ENCODE peak calls at places on chromosomes 6 and 20, in four cellular contexts. One of them, this sample, is unnamed. For H3K27me3, the result is how much of the 10 kb centered on the place peaks cover.

GRCh38 chr6:132659082-132659481 is at the start of gene TAAR1:
- DNase-seq in cardiac muscle cell: no peak
- DNase-seq in hepatocyte: no peak
- DNase-seq in upper lobe of right lung: no peak
- DNase-seq in this sample: no peak

GRCh38 chr6:165716886-165717285 is 53.8 kb upstream of the PDE10A start:
- DNase-seq in cardiac muscle cell: no peak
- DNase-seq in upper lobe of right lung: no peak
- DNase-seq in hepatocyte: no peak
- DNase-seq in this sample: no peak

GRCh38 chr6:106460481-106460880 is 100.0 kb downstream of the CRYBG1 start:
- DNase-seq in upper lobe of right lung: no peak
- DNase-seq in cardiac muscle cell: no peak
- DNase-seq in hepatocyte: no peak
- DNase-seq in this sample: no peak

GRCh38 chr20:54633374-54633773 is 158.0 kb downstream of the DOK5 start:
- DNase-seq in hepatocyte: no peak
- DNase-seq in cardiac muscle cell: no peak
- DNase-seq in upper lobe of right lung: no peak
- DNase-seq in this sample: no peak

GRCh38 chr6:1027795-1028569 is 283.9 kb upstream of the FOXQ1 start:
- DNase-seq in cardiac muscle cell: no peak
- DNase-seq in hepatocyte: no peak
- DNase-seq in upper lobe of right lung: no peak
- DNase-seq in this sample: no peak

GRCh38 chr6:39204646-39205244 is 24.5 kb downstream of the KCNK5 start:
- DNase-seq in upper lobe of right lung: no peak
- DNase-seq in cardiac muscle cell: no peak
- DNase-seq in hepatocyte: peak
- DNase-seq in this sample: no peak

GRCh38 chr6:158669145-158670035 is 19.5 kb downstream of the SYTL3 start:
- DNase-seq in hepatocyte: no peak
- DNase-seq in upper lobe of right lung: no peak
- DNase-seq in cardiac muscle cell: no peak
- DNase-seq in this sample: peak

GRCh38 chr6:130843575-130844320 is 16.5 kb downstream of the SMLR1 start:
- DNase-seq in cardiac muscle cell: peak
- DNase-seq in upper lobe of right lung: no peak
- DNase-seq in hepatocyte: peak
- DNase-seq in this sample: peak

GRCh38 chr6:43142101-43142500 is 29.0 kb upstream of the SRF start:
- DNase-seq in cardiac muscle cell: no peak
- DNase-seq in upper lobe of right lung: no peak
- DNase-seq in hepatocyte: no peak
- DNase-seq in this sample: no peak

GRCh38 chr6:150764638-150765456 is 100.7 kb upstream of the MTHFD1L start:
- DNase-seq in cardiac muscle cell: no peak
- DNase-seq in hepatocyte: no peak
- DNase-seq in upper lobe of right lung: no peak
- DNase-seq in this sample: no peak

GRCh38 chr20:46118481-46119020 is 437 bp downstream of the CD40 start:
- DNase-seq in hepatocyte: no peak
- DNase-seq in upper lobe of right lung: peak
- DNase-seq in cardiac muscle cell: peak
- DNase-seq in this sample: no peak

GRCh38 chr6:163248051-163248450 is 166.5 kb upstream of the QKI start:
- DNase-seq in upper lobe of right lung: no peak
- DNase-seq in hepatocyte: no peak
- DNase-seq in cardiac muscle cell: no peak
- DNase-seq in this sample: no peak

GRCh38 chr20:34343458-34344255 is 19.4 kb upstream of the ITCH start:
- DNase-seq in cardiac muscle cell: no peak
- DNase-seq in upper lobe of right lung: no peak
- DNase-seq in hepatocyte: peak
- DNase-seq in this sample: no peak

GRCh38 chr6:128655978-128656498 is 135.6 kb upstream of the PTPRK start:
- DNase-seq in cardiac muscle cell: peak
- DNase-seq in upper lobe of right lung: no peak
- DNase-seq in hepatocyte: no peak
- DNase-seq in this sample: peak

GRCh38 chr6:53107091-53107490 is 41.5 kb downstream of the GCM1 start:
- DNase-seq in upper lobe of right lung: no peak
- DNase-seq in hepatocyte: no peak
- DNase-seq in cardiac muscle cell: peak
- DNase-seq in this sample: peak

DNA sequence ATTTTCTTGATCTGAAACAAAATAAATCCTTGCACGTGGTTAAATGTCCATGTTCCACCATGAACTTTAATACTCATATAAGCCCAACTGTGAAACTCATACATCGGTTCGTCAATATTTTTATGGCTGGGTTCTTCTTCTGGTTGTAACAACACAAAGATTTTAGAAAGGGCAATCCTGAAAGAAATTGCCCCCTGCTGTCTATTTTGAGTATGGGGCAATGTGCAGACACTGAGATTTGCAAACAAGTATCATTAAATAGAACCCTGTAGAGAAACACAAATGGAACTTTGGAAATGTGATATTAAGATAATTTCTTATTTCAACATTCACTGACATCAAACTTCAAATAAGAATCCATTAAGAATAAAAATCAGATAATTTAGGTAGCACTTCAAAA is 80.2 kb upstream of the PHACTR1 start:
- DNase-seq in cardiac muscle cell: peak
- DNase-seq in hepatocyte: no peak
- DNase-seq in upper lobe of right lung: no peak
- DNase-seq in this sample: no peak
- H3K4me3 ChIP-seq in cardiac muscle cell: no peak
- H3K4me3 ChIP-seq in hepatocyte: no peak
- H3K4me3 ChIP-seq in upper lobe of right lung: no peak
- H3K4me3 ChIP-seq in this sample: no peak

GRCh38 chr6:17281100-17281496 is at the start of gene RBM24:
- DNase-seq in hepatocyte: peak
- DNase-seq in upper lobe of right lung: peak
- DNase-seq in cardiac muscle cell: peak
- DNase-seq in this sample: peak
- TF ChIP-seq CTCF in hepatocyte: peak
- TF ChIP-seq CTCF in upper lobe of right lung: peak
- TF ChIP-seq CTCF in cardiac muscle cell: peak
- TF ChIP-seq CTCF in this sample: peak

GRCh38 chr20:63082939-63083735 is 76.4 kb upstream of the BHLHE23 start:
- DNase-seq in cardiac muscle cell: no peak
- DNase-seq in hepatocyte: no peak
- DNase-seq in upper lobe of right lung: no peak
- DNase-seq in this sample: no peak
- H3K27me3 ChIP-seq in cardiac muscle cell: under half
- H3K27me3 ChIP-seq in hepatocyte: under half
- H3K27me3 ChIP-seq in upper lobe of right lung: under half
- H3K27me3 ChIP-seq in this sample: under half

DNA sequence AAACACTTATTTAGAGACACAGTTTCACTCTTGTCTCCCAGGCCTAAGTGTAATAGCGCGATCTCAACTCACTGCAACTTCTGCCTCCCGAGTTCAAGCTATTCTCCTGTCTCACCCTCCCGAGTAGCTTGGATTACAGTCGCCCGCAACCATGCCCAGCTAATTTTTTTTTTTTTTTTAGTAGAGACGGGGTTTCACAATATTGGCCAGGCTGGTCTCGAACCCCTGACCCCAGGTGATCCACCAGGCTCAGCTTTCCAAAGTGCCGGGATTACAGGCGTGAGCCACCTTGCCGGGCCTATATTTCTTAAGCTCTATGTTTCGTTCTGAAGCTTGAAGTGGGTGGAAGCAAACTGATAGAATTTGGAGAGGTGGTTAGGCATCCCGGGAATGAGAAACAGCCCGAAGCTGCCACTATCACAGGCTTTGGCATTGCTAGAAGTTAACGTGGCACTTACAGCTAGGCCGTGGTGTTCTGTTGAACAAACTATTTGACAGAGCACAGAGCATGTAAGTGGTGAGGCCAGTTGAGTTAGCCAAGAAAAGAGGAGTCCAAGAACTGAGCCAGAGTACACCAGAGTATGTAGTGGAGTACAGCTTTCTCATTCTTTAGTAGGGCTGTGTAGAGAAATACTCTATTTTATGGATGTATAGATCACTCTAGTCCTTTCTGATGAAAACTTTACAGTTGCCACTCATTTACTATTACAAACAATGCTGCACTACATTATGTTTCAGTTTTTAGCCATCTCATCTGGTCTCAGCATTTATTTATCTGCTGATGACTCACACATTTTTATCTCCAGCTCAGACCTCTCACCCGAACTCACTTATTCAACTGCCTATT is 62.0 kb upstream of the HFE start:
- DNase-seq in hepatocyte: peak
- DNase-seq in cardiac muscle cell: peak
- DNase-seq in upper lobe of right lung: no peak
- DNase-seq in this sample: peak
- H3K4me3 ChIP-seq in hepatocyte: peak
- H3K4me3 ChIP-seq in cardiac muscle cell: peak
- H3K4me3 ChIP-seq in upper lobe of right lung: no peak
- H3K4me3 ChIP-seq in this sample: no peak

DNA sequence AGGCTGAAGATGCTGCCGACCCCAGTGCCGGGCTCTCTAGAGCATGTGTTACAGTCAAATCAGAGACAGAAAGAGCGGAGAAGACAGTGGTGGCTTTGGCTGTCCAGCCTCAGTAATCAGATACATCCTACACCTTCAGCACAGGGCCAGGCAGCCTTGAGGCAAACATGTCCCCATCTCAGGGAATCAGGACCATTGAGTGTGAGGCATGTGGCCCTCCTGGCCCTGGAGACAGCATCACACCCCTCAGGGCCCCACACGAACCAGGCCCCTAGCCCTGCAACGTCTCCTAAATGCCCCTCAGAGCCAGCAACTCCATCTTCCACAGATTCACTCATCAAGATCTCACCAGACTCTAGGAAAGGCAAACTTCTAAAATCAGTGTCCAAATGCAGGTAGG is 24.5 kb downstream of the PXDC1 start:
- DNase-seq in cardiac muscle cell: no peak
- DNase-seq in hepatocyte: no peak
- DNase-seq in upper lobe of right lung: no peak
- DNase-seq in this sample: no peak
- TF ChIP-seq CTCF in cardiac muscle cell: no peak
- TF ChIP-seq CTCF in hepatocyte: no peak
- TF ChIP-seq CTCF in upper lobe of right lung: no peak
- TF ChIP-seq CTCF in this sample: no peak

DNA sequence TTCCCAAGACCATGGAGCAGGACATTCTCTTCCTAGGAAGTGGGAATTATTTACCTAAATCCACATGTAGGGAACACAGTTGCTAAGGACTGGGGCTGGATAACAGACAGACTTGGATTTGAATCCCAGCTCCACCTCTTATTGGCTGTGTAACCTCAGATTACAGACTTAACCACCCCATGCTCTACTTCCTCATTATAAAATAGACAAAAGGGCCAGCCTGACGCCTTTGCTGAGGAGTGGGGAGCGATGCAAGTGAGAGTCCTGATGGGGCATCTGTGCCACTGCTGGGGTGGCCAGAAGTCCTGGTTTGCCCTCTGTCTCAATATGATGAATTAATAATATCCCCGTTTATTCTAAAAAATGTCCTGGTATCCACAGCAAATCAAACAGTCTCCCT is 46.8 kb downstream of the SPATA2 start:
- DNase-seq in upper lobe of right lung: no peak
- DNase-seq in hepatocyte: no peak
- DNase-seq in cardiac muscle cell: no peak
- DNase-seq in this sample: no peak
- H3K27me3 ChIP-seq in upper lobe of right lung: under half
- H3K27me3 ChIP-seq in hepatocyte: under half
- H3K27me3 ChIP-seq in cardiac muscle cell: under half
- H3K27me3 ChIP-seq in this sample: under half

DNA sequence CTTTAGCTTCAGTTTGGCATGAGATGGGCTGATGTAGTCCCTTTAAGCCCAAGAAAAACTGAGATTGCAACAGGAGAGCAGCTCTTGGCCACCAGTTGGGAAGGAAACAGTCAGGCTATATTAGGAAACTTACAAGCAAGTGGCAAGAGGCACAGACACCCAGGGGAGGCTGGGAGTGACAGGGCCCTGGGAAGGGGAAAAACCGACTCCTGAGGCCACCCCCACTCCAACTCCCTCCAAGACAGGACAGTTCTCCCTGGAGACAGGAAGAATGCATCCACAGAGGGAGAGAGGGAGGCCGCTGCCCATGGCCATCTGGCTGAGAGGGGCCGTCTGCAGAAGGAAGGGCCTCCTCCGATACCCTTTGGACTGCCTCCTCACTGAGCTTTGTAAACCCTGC is 20.5 kb downstream of the JPH2 start:
- DNase-seq in hepatocyte: no peak
- DNase-seq in cardiac muscle cell: peak
- DNase-seq in upper lobe of right lung: no peak
- DNase-seq in this sample: no peak
- H3K4me3 ChIP-seq in hepatocyte: no peak
- H3K4me3 ChIP-seq in cardiac muscle cell: no peak
- H3K4me3 ChIP-seq in upper lobe of right lung: no peak
- H3K4me3 ChIP-seq in this sample: no peak

This sample was measured in bronchial epithelial cell.